ENCODE peak calls at places on chromosomes 1 and 21, in eight cellular contexts. R is OCI-LY7, F is brain microvascular endothelial cell, A is GM06990, X is cardiac fibroblast, V is ovary, J is foreskin fibroblast, D is AG04449. E is an unnamed sample.

GRCh38 chr1:41333146-41333784 is 28.0 kb upstream of the FOXO6 start:
- DNase-seq in D (no peak), X (peak), F (peak), A (no peak), V (peak), J (peak), R (no peak), E (peak)

GRCh38 chr1:8348777-8349472 is 31.0 kb downstream of the SLC45A1 start:
- DNase-seq in F (peak), X (peak), R (peak), A (peak), D (no peak), J (peak), V (peak), E (peak)

GRCh38 chr1:210373628-210373877 is 44.9 kb downstream of the HHAT start:
- DNase-seq in V (no peak), F (no peak), R (no peak), A (no peak), X (no peak), J (no peak), D (no peak), E (no peak)

GRCh38 chr1:32071758-32072621 is 749 bp upstream of the TMEM39B start:
- DNase-seq in X (peak), D (no peak), V (no peak), F (peak), R (peak), A (no peak), J (peak), E (no peak)

GRCh38 chr1:21764615-21765423 is 18.1 kb downstream of the USP48 start:
- DNase-seq in A (no peak), X (peak), R (no peak), F (peak), J (peak), V (no peak), D (peak), E (peak)

GRCh38 chr1:33099290-33100118 is 18.6 kb downstream of the AZIN2 start:
- DNase-seq in A (peak), J (peak), V (no peak), R (peak), D (peak), F (peak), X (peak), E (peak)

GRCh38 chr1:80917225-80917624 is 883.5 kb upstream of the ADGRL2 start:
- DNase-seq in R (no peak), F (no peak), V (no peak), X (no peak), J (no peak), D (no peak), A (no peak), E (no peak)

GRCh38 chr21:33380483-33380998 is 22.7 kb upstream of the IFNGR2 start:
- DNase-seq in A (peak), F (peak), J (peak), V (peak), D (peak), R (peak), X (peak), E (peak)

GRCh38 chr1:21638531-21639341 is 30.4 kb downstream of the RAP1GAP start:
- DNase-seq in F (no peak), X (no peak), J (peak), V (no peak), R (no peak), D (peak), A (no peak), E (no peak)

GRCh38 chr1:53163291-53163768 is 20.9 kb upstream of the SLC1A7 start:
- DNase-seq in J (no peak), R (no peak), D (no peak), A (no peak), X (no peak), V (no peak), F (no peak), E (no peak)

GRCh38 chr21:41545500-41546359 is 37.8 kb upstream of the TMPRSS2 start:
- DNase-seq in V (no peak), D (no peak), X (no peak), R (no peak), J (no peak), F (no peak), A (no peak), E (no peak)
- H3K4me3 ChIP-seq in V (no peak), D (no peak), X (no peak), R (no peak), J (no peak), F (no peak), A (no peak), E (no peak)

GRCh38 chr1:168636200-168636599 is 59.8 kb downstream of the XCL1 start:
- DNase-seq in V (no peak), J (no peak), F (no peak), R (no peak), X (peak), A (no peak), D (no peak), E (peak)
- TF ChIP-seq CTCF in V (no peak), J (no peak), F (no peak), R (no peak), X (no peak), A (no peak), D (no peak), E (no peak)

GRCh38 chr1:42730988-42731387 is 9.0 kb downstream of the CLDN19 start:
- DNase-seq in F (no peak), R (peak), J (no peak), D (no peak), V (no peak), X (no peak), A (no peak), E (no peak)
- H3K4me3 ChIP-seq in F (no peak), R (no peak), J (no peak), D (no peak), V (no peak), X (no peak), A (no peak), E (no peak)

GRCh38 chr1:203038891-203039608 is 12.8 kb downstream of the PPFIA4 start:
- DNase-seq in R (peak), A (no peak), F (peak), D (no peak), X (peak), V (peak), J (peak), E (peak)

GRCh38 chr1:203039609-203040517 is 13.6 kb downstream of the PPFIA4 start:
- DNase-seq in R (peak), F (no peak), X (no peak), V (no peak), J (no peak), A (no peak), D (no peak), E (peak)

GRCh38 chr1:203037509-203038190 is 11.4 kb downstream of the PPFIA4 start:
- DNase-seq in X (no peak), D (no peak), V (no peak), R (no peak), F (no peak), J (no peak), A (no peak), E (no peak)

GRCh38 chr1:203036537-203036936 is 10.2 kb downstream of the PPFIA4 start:
- DNase-seq in A (no peak), D (no peak), X (no peak), R (no peak), V (no peak), J (no peak), F (no peak), E (no peak)

DNA sequence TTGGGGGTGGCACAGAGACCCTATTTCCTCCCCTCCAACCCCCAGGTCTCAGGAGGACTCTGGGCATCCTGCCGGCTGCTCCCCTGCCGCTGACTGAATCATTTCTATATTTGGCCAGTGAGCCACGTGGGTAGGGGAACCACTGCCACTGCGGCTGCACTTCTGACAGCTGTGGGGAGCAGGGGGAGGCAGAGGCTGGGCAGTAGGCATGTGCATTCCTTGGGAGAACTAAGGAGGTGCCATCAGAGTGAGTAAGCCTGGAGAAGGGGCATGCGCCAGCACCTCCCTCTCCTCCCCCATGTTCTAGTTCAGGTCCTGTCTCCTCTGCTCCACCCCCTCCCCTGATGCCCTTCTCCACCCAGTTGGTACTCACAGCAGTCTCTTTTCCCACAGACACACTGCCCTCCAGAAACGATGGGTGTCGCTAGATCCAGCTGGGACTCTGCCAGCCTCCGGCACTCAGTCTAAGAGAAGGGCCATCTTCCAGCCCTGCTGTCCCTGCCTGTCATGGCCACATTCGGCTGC is 12.0 kb downstream of the PPFIA4 start:
- DNase-seq in J (peak), D (peak), F (peak), R (peak), A (no peak), X (peak), V (no peak), E (peak)
- TF ChIP-seq CTCF in J (no peak), D (no peak), F (peak), R (no peak), A (no peak), X (no peak), V (no peak), E (peak)

DNA sequence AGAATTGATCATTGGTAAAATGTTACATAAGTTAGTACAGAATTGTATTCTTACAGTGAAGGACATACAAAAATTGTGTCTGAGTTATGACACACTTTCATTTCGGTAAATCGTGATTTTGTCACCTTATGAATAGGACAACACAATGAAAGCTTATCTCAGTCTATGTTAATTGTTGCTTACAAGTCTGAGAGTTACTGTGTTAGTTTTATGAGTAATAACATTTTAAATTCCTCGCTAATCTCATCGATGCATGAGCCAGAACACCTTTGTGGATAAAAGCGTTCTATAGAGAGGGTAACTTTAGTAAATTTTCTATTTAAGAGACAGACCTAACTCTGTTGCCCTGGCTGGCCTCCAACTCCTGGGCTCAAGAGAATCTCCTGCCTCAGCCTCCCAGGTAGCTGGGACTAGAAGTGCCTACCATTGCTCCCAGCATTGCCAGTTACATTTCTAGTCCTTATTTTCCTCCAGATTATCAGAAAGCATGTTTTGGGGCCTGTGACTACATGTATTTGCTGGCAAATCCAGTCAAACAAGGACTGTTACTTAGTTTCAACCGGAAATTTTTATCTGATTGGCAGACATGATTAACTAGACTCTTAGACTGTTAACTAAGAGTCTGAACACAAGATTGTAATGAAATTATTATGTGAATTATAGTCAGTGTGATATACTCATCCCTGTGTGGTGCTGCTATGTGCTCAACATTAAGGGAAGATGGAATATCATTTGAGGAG is 3.0 kb downstream of the PRRC2C start:
- DNase-seq in V (no peak), A (no peak), J (no peak), F (no peak), R (no peak), D (no peak), X (peak), E (no peak)
- H3K4me3 ChIP-seq in V (no peak), A (peak), J (peak), F (no peak), R (peak), D (no peak), X (no peak), E (no peak)

GRCh38 chr1:231045318-231045717 is 5.3 kb upstream of the FAM89A start:
- DNase-seq in D (no peak), A (no peak), V (no peak), R (no peak), F (no peak), J (no peak), X (no peak), E (no peak)
- TF ChIP-seq CTCF in D (no peak), A (no peak), V (no peak), R (no peak), F (no peak), J (no peak), X (no peak), E (no peak)